ENCODE peak calls at places on chromosomes 16 and 17, in ten cellular contexts. V is NAMALWA; J is activated naive CD4-positive, alpha-beta T cell treated with anti-CD3 and anti-CD28 coated beads, Interleukin-2, amount 10 ng/mL, durations not matched to agents 7 days and 5 days; Q is dorsolateral prefrontal cortex; Z is activated CD4-positive, alpha-beta T cell treated with anti-CD3 and anti-CD28 coated beads, Interleukin-2, amount 50 U/mL, for 1 hour; P is T-helper 1 cell; H is stomach; L is naive thymus-derived CD4-positive, alpha-beta T cell; U is RPMI7951; T is CD4-positive, alpha-beta memory T cell. X is an unnamed sample.

GRCh38 chr16:27547134-27547533 is 2.6 kb downstream of the GTF3C1 start:
- DNase-seq in U (peak), Q (no peak), T (no peak), P (peak), V (peak), L (no peak), H (no peak), Z (no peak), J (no peak), X (peak)

GRCh38 chr17:38749222-38750043 is 1.3 kb upstream of the PCGF2 start:
- DNase-seq in Z (no peak), H (peak), Q (peak), P (no peak), L (no peak), V (no peak), T (peak), U (peak), J (no peak), X (no peak)

GRCh38 chr16:81473066-81473488 is 28.5 kb downstream of the CMIP start:
- DNase-seq in T (no peak), L (no peak), H (no peak), U (no peak), J (no peak), V (no peak), P (no peak), Z (no peak), Q (no peak), X (no peak)

GRCh38 chr17:49571283-49571682 is 4.4 kb upstream of the NXPH3 start:
- DNase-seq in H (no peak), L (no peak), Z (no peak), P (no peak), J (no peak), U (no peak), Q (no peak), T (no peak), V (no peak), X (no peak)

GRCh38 chr16:64654137-64654652 is 467.7 kb downstream of the CDH11 start:
- DNase-seq in L (no peak), Q (no peak), T (no peak), H (no peak), Z (no peak), J (no peak), U (no peak), V (no peak), P (no peak), X (no peak)

GRCh38 chr16:89471225-89471624 is 19.1 kb downstream of the ANKRD11 start:
- DNase-seq in V (no peak), H (no peak), L (no peak), Z (no peak), T (no peak), U (peak), P (no peak), Q (no peak), J (no peak), X (no peak)

GRCh38 chr16:21301168-21301894 is 23.2 kb upstream of the CRYM start:
- DNase-seq in P (peak), V (peak), Q (peak), L (peak), T (peak), J (peak), U (peak), H (peak), Z (peak), X (peak)

GRCh38 chr16:20074089-20074956 is 633 bp upstream of the GPR139 start:
- DNase-seq in P (no peak), T (no peak), Q (no peak), L (no peak), Z (no peak), U (no peak), J (no peak), V (no peak), H (no peak), X (no peak)

GRCh38 chr16:20598832-20599469 is 22.8 kb upstream of the ACSM2B start:
- DNase-seq in T (no peak), P (no peak), V (no peak), L (no peak), J (no peak), Q (no peak), Z (no peak), U (no peak), H (no peak), X (no peak)

GRCh38 chr17:80826955-80827645 is 164.5 kb upstream of the CHMP6 start:
- DNase-seq in Z (no peak), T (no peak), L (no peak), V (no peak), U (peak), J (peak), Q (peak), P (peak), H (no peak), X (no peak)

GRCh38 chr17:66514227-66514806 is 211.9 kb downstream of the PRKCA start:
- DNase-seq in P (peak), U (no peak), V (no peak), Q (no peak), T (no peak), H (no peak), L (no peak), J (no peak), Z (no peak), X (no peak)

GRCh38 chr17:27915715-27916114 is 22.6 kb upstream of the LYRM9 start:
- DNase-seq in P (no peak), J (no peak), Q (no peak), L (no peak), Z (no peak), V (no peak), H (no peak), U (no peak), T (no peak), X (no peak)

GRCh38 chr17:21042434-21043295 is at the start of gene USP22:
- DNase-seq in V (peak), L (peak), H (peak), Z (no peak), J (peak), U (no peak), P (peak), T (peak), Q (no peak), X (no peak)

GRCh38 chr17:7328840-7329359 is at the start of gene NEURL4:
- DNase-seq in L (no peak), V (peak), U (peak), H (no peak), J (no peak), T (no peak), Q (no peak), P (peak), Z (no peak), X (peak)

GRCh38 chr16:55491691-55492090 is 12.7 kb downstream of the MMP2 start:
- DNase-seq in V (no peak), H (no peak), J (no peak), P (no peak), L (no peak), Z (no peak), T (no peak), Q (no peak), U (no peak), X (no peak)

GRCh38 chr16:23060458-23061320 is 88.6 kb downstream of the USP31 start:
- DNase-seq in P (peak), H (peak), Z (peak), T (peak), J (peak), U (peak), V (peak), L (peak), Q (peak), X (peak)

GRCh38 chr17:17722081-17722905 is 41.0 kb downstream of the RAI1 start:
- DNase-seq in U (no peak), Z (no peak), H (no peak), V (no peak), P (no peak), T (no peak), J (no peak), L (no peak), Q (peak), X (no peak)

GRCh38 chr16:46972971-46973456 is 460 bp downstream of the DNAJA2 start:
- DNase-seq in P (peak), Z (peak), V (no peak), J (peak), U (peak), T (no peak), L (no peak), H (peak), Q (peak), X (peak)

GRCh38 chr16:86231321-86231995 is 278.9 kb upstream of the FOXF1 start:
- DNase-seq in Z (no peak), L (no peak), Q (no peak), J (no peak), U (no peak), H (no peak), P (no peak), V (no peak), T (no peak), X (no peak)

GRCh38 chr16:1142911-1143310 is 10.0 kb upstream of the CACNA1H start:
- DNase-seq in V (no peak), P (no peak), L (no peak), T (no peak), J (no peak), Z (no peak), U (no peak), H (no peak), Q (no peak), X (no peak)

GRCh38 chr17:14461131-14461530 is 160.2 kb downstream of the HS3ST3B1 start:
- DNase-seq in H (no peak), P (no peak), J (no peak), L (no peak), T (no peak), V (no peak), Q (no peak), U (no peak), Z (no peak), X (no peak)

GRCh38 chr17:76207268-76207667 is 33.0 kb downstream of the RNF157 start:
- DNase-seq in P (no peak), J (no peak), Q (no peak), H (no peak), L (no peak), U (no peak), Z (no peak), V (no peak), T (no peak), X (no peak)

GRCh38 chr16:19119564-19119963 is 5.8 kb downstream of the ITPRIPL2 start:
- DNase-seq in H (no peak), P (peak), V (no peak), Z (no peak), U (peak), J (no peak), L (no peak), Q (no peak), T (no peak), X (no peak)

X was measured in CD4-positive, CD25-positive, alpha-beta regulatory T cell.